ENCODE peak calls at places on chromosomes 13 and 19, in six cellular contexts. J is esophagus muscularis mucosa; M is mammary epithelial cell; Y is small intestine; Z is CD8-positive, alpha-beta T cell; C is breast epithelium. N is an unnamed sample. For H3K36me3, H3K9me3 and H3K27me3, the result is how much of the 10 kb centered on the place peaks cover.

GRCh38 chr13:114244637-114245036 is 9.9 kb downstream of the CDC16 start:
- DNase-seq in J (no peak), M (no peak), C (no peak), Z (no peak), Y (no peak), N (no peak)

GRCh38 chr19:19399733-19400438 is 5.6 kb upstream of the GATAD2A start:
- DNase-seq in Y (no peak), J (no peak), C (no peak), M (no peak), Z (no peak), N (peak)

GRCh38 chr13:38662362-38662761 is 24.5 kb upstream of the FREM2 start:
- DNase-seq in Y (no peak), M (peak), C (no peak), J (no peak), Z (no peak), N (peak)

GRCh38 chr13:29849731-29850212 is 645 bp downstream of the UBL3 start:
- DNase-seq in J (no peak), C (peak), M (peak), Y (peak), Z (no peak), N (peak)

GRCh38 chr13:80217614-80218456 is 123.1 kb downstream of the SPRY2 start:
- DNase-seq in Z (no peak), C (no peak), J (no peak), M (no peak), Y (no peak), N (no peak)

GRCh38 chr19:3012522-3013260 is 16.4 kb downstream of the TLE2 start:
- DNase-seq in M (no peak), Z (no peak), Y (no peak), C (no peak), J (no peak), N (no peak)

GRCh38 chr19:7605490-7606222 is 10.0 kb downstream of the CAMSAP3 start:
- DNase-seq in J (no peak), C (no peak), Z (no peak), M (peak), Y (peak), N (peak)

GRCh38 chr13:70253411-70253810 is 145.2 kb upstream of the KLHL1 start:
- DNase-seq in J (no peak), M (peak), Y (no peak), Z (no peak), C (no peak), N (no peak)

GRCh38 chr13:46134961-46135522 is 30.2 kb upstream of the CPB2 start:
- DNase-seq in Y (no peak), Z (no peak), M (peak), C (no peak), J (no peak), N (no peak)

GRCh38 chr13:99752373-99752772 is 219.2 kb downstream of the ZIC5 start:
- DNase-seq in C (no peak), J (no peak), Z (no peak), M (no peak), Y (no peak), N (no peak)

GRCh38 chr19:34851277-34851804 is 75.4 kb upstream of the ZNF30 start:
- DNase-seq in M (peak), C (no peak), Y (no peak), Z (no peak), J (no peak), N (no peak)

GRCh38 chr13:78610381-78610883 is 7.1 kb upstream of the POU4F1 start:
- DNase-seq in C (no peak), Z (no peak), Y (no peak), J (no peak), M (no peak), N (no peak)

GRCh38 chr13:39527961-39528720 is 74.9 kb downstream of the LHFPL6 start:
- DNase-seq in J (no peak), C (no peak), Z (no peak), Y (no peak), M (peak), N (peak)

GRCh38 chr13:66508153-66508909 is 721.8 kb downstream of the PCDH9 start:
- DNase-seq in Z (no peak), J (no peak), M (no peak), C (no peak), Y (no peak), N (no peak)

GRCh38 chr13:24834902-24835510 is 71.0 kb downstream of the RNF17 start:
- DNase-seq in Z (no peak), C (no peak), M (no peak), J (no peak), Y (no peak), N (no peak)

GRCh38 chr13:21079761-21080730 is 18.7 kb upstream of the LATS2 start:
- DNase-seq in J (no peak), Z (no peak), M (peak), Y (no peak), C (no peak), N (peak)

GRCh38 chr19:3358919-3359849 is 7.2 kb upstream of the NFIC start:
- DNase-seq in J (no peak), Y (peak), M (no peak), C (no peak), Z (peak), N (peak)

GRCh38 chr13:46124531-46124966 is 19.7 kb upstream of the CPB2 start:
- DNase-seq in Y (no peak), J (no peak), C (no peak), Z (no peak), M (no peak), N (no peak)

GRCh38 chr13:46995874-46996273 is 99.0 kb upstream of the HTR2A start:
- DNase-seq in Y (no peak), Z (no peak), J (no peak), M (no peak), C (no peak), N (no peak)

GRCh38 chr13:77907653-77908341 is 10.8 kb downstream of the EDNRB start:
- DNase-seq in Z (no peak), M (no peak), J (no peak), Y (no peak), C (no peak), N (no peak)

GRCh38 chr13:42219870-42220269 is 52.1 kb upstream of the AKAP11 start:
- DNase-seq in C (no peak), Y (no peak), M (no peak), Z (no peak), J (no peak), N (no peak)

GRCh38 chr19:38039966-38040365 is 133.0 kb downstream of the SIPA1L3 start:
- DNase-seq in C (no peak), J (no peak), M (peak), Z (no peak), Y (no peak), N (peak)

GRCh38 chr13:22403144-22403543 is 732.3 kb downstream of the FGF9 start:
- DNase-seq in C (no peak), Y (no peak), Z (no peak), J (no peak), M (no peak), N (no peak)

GRCh38 chr13:84654654-84655244 is 772.5 kb upstream of the SLITRK1 start:
- DNase-seq in C (no peak), J (no peak), M (no peak), Y (no peak), Z (no peak), N (no peak)

GRCh38 chr13:56187331-56187730 is 953.4 kb upstream of the PRR20A start:
- DNase-seq in M (no peak), J (no peak), C (no peak), Z (no peak), Y (no peak), N (no peak)

GRCh38 chr19:38351865-38352395 is 16.3 kb downstream of the CATSPERG start:
- DNase-seq in Y (no peak), J (no peak), Z (no peak), C (no peak), M (no peak), N (no peak)

GRCh38 chr19:17757125-17757524 is 5.8 kb downstream of the FCHO1 start:
- DNase-seq in M (peak), J (no peak), Z (no peak), Y (peak), C (peak), N (peak)

GRCh38 chr19:9727644-9728043 is 40.9 kb downstream of the ZNF846 start:
- DNase-seq in Z (no peak), Y (no peak), J (no peak), M (no peak), C (no peak), N (no peak)

GRCh38 chr19:33302974-33303790 is 848 bp upstream of the CEBPA start:
- DNase-seq in J (no peak), Z (no peak), Y (peak), C (peak), M (peak), N (peak)

GRCh38 chr19:16506961-16507360 is 10.8 kb downstream of the C19orf44 start:
- DNase-seq in C (no peak), Z (no peak), Y (no peak), M (no peak), J (no peak), N (no peak)

GRCh38 chr13:50617134-50617721 is 226.3 kb downstream of the DLEU7 start:
- DNase-seq in J (no peak), Z (no peak), C (no peak), Y (no peak), M (peak), N (peak)

GRCh38 chr13:40664100-40665060 is 2.1 kb downstream of the FOXO1 start:
- DNase-seq in C (peak), Z (peak), J (peak), M (peak), Y (peak), N (peak)

GRCh38 chr13:97627566-97627965 is 193.6 kb downstream of the RAP2A start:
- DNase-seq in M (peak), Y (no peak), J (no peak), Z (no peak), C (no peak), N (peak)

GRCh38 chr13:44921931-44922758 is 67.1 kb downstream of the NUFIP1 start:
- DNase-seq in M (peak), C (no peak), Z (no peak), J (peak), Y (peak), N (peak)

GRCh38 chr19:55441692-55442321 is 1.3 kb downstream of the SHISA7 start:
- DNase-seq in Z (no peak), Y (no peak), C (no peak), M (no peak), J (no peak), N (no peak)

GRCh38 chr13:84263354-84264069 is 381.2 kb upstream of the SLITRK1 start:
- DNase-seq in J (no peak), Y (no peak), C (no peak), Z (no peak), M (peak), N (no peak)

GRCh38 chr13:37492061-37492460 is 106.5 kb downstream of the POSTN start:
- DNase-seq in J (no peak), C (no peak), Z (no peak), M (no peak), Y (no peak), N (no peak)

GRCh38 chr13:20221772-20222171 is 10.3 kb downstream of the GJB6 start:
- DNase-seq in C (no peak), J (no peak), Y (no peak), M (peak), Z (no peak), N (no peak)

DNA sequence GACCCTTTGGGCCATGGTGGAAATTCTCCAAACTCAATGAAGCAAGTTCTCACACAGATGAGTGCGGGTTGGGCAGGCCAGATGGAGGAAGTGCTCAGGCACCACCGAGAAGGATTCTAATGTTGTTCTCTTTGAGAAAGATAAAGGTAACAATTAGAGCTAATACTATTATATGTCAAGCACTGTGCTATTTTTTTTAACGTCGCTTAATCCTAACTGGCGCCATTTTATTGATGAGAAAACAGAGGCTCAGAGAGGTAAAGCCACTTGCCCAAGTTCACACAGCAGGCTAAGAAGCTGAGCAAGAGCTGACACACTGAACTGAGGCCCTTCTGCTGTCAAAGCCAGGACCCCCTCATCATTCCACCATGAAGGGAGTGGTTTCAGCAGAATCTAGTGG is 1.0 kb downstream of the FBL start:
- DNase-seq in J (no peak), C (no peak), Y (no peak), Z (no peak), M (peak), N (no peak)
- H3K36me3 ChIP-seq in J (under half), C (under half), Y (under half), Z (under half), M (under half), N (under half)

GRCh38 chr19:36898422-36898821 is 17.7 kb downstream of the ZNF829 start:
- DNase-seq in Y (no peak), M (no peak), Z (no peak), C (no peak), J (no peak), N (no peak)

GRCh38 chr19:36891768-36892357 is 24.2 kb downstream of the ZNF829 start:
- DNase-seq in J (no peak), Y (no peak), Z (no peak), C (no peak), M (no peak), N (no peak)

DNA sequence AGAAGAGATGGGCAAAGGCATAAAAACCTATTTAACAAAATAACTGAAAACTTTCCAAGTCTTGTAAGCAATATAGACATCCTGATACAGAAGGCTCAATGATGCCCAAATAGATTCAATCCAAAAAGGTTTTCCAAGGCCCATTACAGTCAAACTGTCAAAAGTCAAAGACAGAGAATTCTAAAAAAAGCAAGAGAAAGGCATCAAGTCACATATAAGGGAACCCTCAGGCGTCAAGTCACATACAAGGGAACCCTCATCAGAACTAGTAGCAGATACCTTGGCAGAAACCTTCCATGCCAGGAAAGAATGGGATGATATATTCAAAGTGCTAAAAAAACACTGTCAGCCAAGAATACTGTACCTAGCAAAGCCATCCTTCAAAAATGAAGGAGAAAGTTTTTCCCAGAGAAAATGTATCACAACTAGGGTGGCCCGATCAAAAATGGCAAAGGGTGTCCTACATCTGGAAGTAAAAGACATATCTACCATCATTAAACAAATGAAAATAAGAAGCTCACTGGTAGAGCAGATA is 21.2 kb downstream of the ZNF829 start:
- DNase-seq in Y (no peak), M (no peak), C (no peak), J (no peak), Z (no peak), N (no peak)
- H3K9me3 ChIP-seq in Y (under half), M (half or more), C (half or more), J (half or more), Z (half or more), N (half or more)

DNA sequence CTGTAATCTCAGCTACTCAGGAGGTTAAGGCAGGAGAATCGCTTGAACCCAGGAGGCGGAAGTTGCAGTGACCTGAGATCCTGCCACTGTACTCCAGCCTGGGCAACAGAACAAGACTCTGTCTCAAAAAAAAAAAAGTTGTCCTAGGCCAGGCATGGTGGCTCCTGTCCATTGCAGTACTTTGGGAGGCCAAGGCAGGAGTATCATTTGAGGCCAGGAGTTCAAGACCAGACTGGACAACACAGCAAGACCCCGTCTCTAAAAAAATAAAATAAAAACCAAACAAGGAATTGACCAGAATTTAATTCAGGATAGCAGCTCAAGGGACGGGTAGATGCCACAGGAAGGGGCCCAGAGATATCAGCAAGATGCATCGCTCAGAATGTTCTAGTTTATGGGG is 4.9 kb downstream of the SULT2B1 start:
- DNase-seq in Y (no peak), Z (no peak), J (no peak), C (no peak), M (no peak), N (no peak)
- H3K27me3 ChIP-seq in Y (under half), Z (under half), J (under half), C (under half), M (under half), N (under half)

GRCh38 chr13:94119360-94119936 is 360.0 kb downstream of the DCT start:
- DNase-seq in Y (peak), C (no peak), J (no peak), M (no peak), Z (no peak), N (no peak)
- H3K36me3 ChIP-seq in Y (under half), C (under half), J (under half), M (under half), Z (under half), N (under half)

GRCh38 chr19:56573914-56574313 is 6.6 kb downstream of the ZNF470 start:
- DNase-seq in J (no peak), Y (no peak), C (no peak), M (no peak), Z (no peak), N (no peak)

GRCh38 chr19:56577719-56578602 is 10.7 kb downstream of the ZNF470 start:
- DNase-seq in Z (no peak), J (no peak), C (no peak), Y (no peak), M (no peak), N (no peak)
- H3K9me3 ChIP-seq in Z (half or more), J (half or more), C (half or more), Y (under half), M (half or more), N (half or more)

GRCh38 chr19:13255041-13255718 is 105.0 kb downstream of the IER2 start:
- DNase-seq in Z (no peak), J (no peak), M (no peak), C (no peak), Y (no peak), N (no peak)
- H3K27me3 ChIP-seq in Z (under half), J (under half), M (under half), C (under half), Y (under half), N (under half)

DNA sequence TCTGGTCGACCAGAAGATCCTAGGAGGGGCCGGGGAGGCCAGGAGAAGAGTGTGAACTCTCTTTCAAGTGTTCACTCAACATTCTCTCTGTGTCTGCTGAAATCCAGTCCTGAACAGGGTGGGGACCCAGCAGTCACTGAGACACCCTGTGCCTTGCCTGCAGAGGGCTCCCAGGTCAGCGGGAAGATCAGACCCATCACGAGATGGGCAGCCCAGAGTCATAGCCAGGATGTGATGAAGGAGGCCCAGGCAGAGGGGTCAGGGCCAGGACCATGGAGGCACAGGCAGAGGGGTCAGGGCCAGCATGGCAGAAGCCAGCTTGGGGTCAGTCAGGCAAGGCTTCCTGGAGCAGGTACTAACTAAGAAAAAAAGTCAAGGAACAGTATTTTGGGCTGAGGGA is 9.4 kb downstream of the NUMBL start:
- DNase-seq in Z (no peak), J (no peak), Y (no peak), M (no peak), C (no peak), N (no peak)
- H3K36me3 ChIP-seq in Z (under half), J (half or more), Y (under half), M (under half), C (under half), N (half or more)

GRCh38 chr13:27923794-27924528 is 4.2 kb downstream of the PDX1 start:
- DNase-seq in M (no peak), Z (no peak), J (no peak), C (no peak), Y (peak), N (no peak)
- H3K9me3 ChIP-seq in M (under half), Z (under half), J (under half), C (under half), Y (under half), N (under half)

GRCh38 chr19:41914906-41915247 is 13.4 kb downstream of the ERFL start:
- DNase-seq in J (no peak), M (no peak), Z (no peak), C (no peak), Y (no peak), N (no peak)
- H3K27me3 ChIP-seq in J (half or more), M (under half), Z (under half), C (half or more), Y (under half), N (half or more)

N was measured in MG63.